ENCODE peak calls at places on chromosomes 5 and 9, in seven cellular contexts. F is Calu3, R is lung, H is HFF-Myc, G is psoas muscle, W is PC-3, S is neural crest cell. E is an unnamed sample.

GRCh38 chr5:178545156-178545555 is 45.0 kb downstream of the COL23A1 start:
- DNase-seq in F (no peak), R (no peak), H (no peak), G (no peak), W (no peak), S (no peak), E (no peak)

GRCh38 chr5:112125910-112126309 is 293.2 kb downstream of the EPB41L4A start:
- DNase-seq in F (no peak), R (no peak), H (peak), G (no peak), W (no peak), S (no peak), E (no peak)

GRCh38 chr9:110049699-110050450 is 158.1 kb downstream of the C9orf152 start:
- DNase-seq in F (peak), R (no peak), H (no peak), G (peak), W (peak), S (peak), E (no peak)

GRCh38 chr5:132479073-132479811 is 11.3 kb downstream of the IRF1 start:
- DNase-seq in F (no peak), R (no peak), H (no peak), G (no peak), W (no peak), S (no peak), E (no peak)

GRCh38 chr5:180116077-180116375 is 44.5 kb upstream of the RNF130 start:
- DNase-seq in F (no peak), R (no peak), H (no peak), G (no peak), W (no peak), S (no peak), E (no peak)

GRCh38 chr5:156693113-156693512 is 157.0 kb upstream of the PPP1R2B start:
- DNase-seq in F (no peak), R (no peak), H (no peak), G (no peak), W (peak), S (no peak), E (no peak)

GRCh38 chr5:72598461-72599433 is 91.5 kb upstream of the ZNF366 start:
- DNase-seq in F (no peak), R (no peak), H (no peak), G (no peak), W (peak), S (no peak), E (peak)

GRCh38 chr9:130986311-130986940 is 22.5 kb upstream of the LAMC3 start:
- DNase-seq in F (no peak), R (no peak), H (no peak), G (no peak), W (no peak), S (no peak), E (no peak)

GRCh38 chr5:78644741-78645300 is 3.8 kb downstream of the LHFPL2 start:
- DNase-seq in F (no peak), R (no peak), H (no peak), G (no peak), W (no peak), S (no peak), E (no peak)

GRCh38 chr5:80667384-80667783 is 12.6 kb upstream of the DHFR start:
- DNase-seq in F (no peak), R (no peak), H (no peak), G (peak), W (no peak), S (no peak), E (no peak)

GRCh38 chr9:87875839-87876545 is 6.7 kb upstream of the SPATA31E1 start:
- DNase-seq in F (no peak), R (no peak), H (no peak), G (no peak), W (no peak), S (no peak), E (no peak)

GRCh38 chr9:123739387-123739786 is 190.5 kb downstream of the DENND1A start:
- DNase-seq in F (no peak), R (no peak), H (no peak), G (no peak), W (no peak), S (no peak), E (no peak)

GRCh38 chr9:15205632-15206243 is 101.3 kb downstream of the TTC39B start:
- DNase-seq in F (no peak), R (no peak), H (no peak), G (no peak), W (no peak), S (no peak), E (no peak)

GRCh38 chr9:33329117-33329563 is 38.8 kb downstream of the NFX1 start:
- DNase-seq in F (peak), R (peak), H (peak), G (peak), W (peak), S (no peak), E (peak)

GRCh38 chr5:171614511-171614910 is 171.1 kb upstream of the SMIM23 start:
- DNase-seq in F (peak), R (no peak), H (no peak), G (no peak), W (no peak), S (no peak), E (no peak)

GRCh38 chr5:74141053-74141452 is 499.5 kb downstream of the ENC1 start:
- DNase-seq in F (no peak), R (no peak), H (no peak), G (no peak), W (peak), S (no peak), E (peak)

GRCh38 chr5:143119301-143119769 is 284.2 kb downstream of the NR3C1 start:
- DNase-seq in F (no peak), R (no peak), H (no peak), G (no peak), W (no peak), S (no peak), E (no peak)

GRCh38 chr5:10502578-10502977 is 60.9 kb downstream of the ROPN1L start:
- DNase-seq in F (no peak), R (no peak), H (no peak), G (no peak), W (no peak), S (no peak), E (no peak)

GRCh38 chr5:176780951-176781350 is 29.4 kb upstream of the UNC5A start:
- DNase-seq in F (no peak), R (no peak), H (no peak), G (no peak), W (no peak), S (no peak), E (no peak)

GRCh38 chr9:69258551-69258950 is 66.5 kb upstream of the ENTREP1 start:
- DNase-seq in F (no peak), R (no peak), H (no peak), G (no peak), W (no peak), S (no peak), E (no peak)

GRCh38 chr5:55363861-55364260 is 56.1 kb downstream of the MTREX start:
- DNase-seq in F (no peak), R (no peak), H (no peak), G (no peak), W (no peak), S (no peak), E (no peak)

GRCh38 chr9:18347381-18348084 is 126.4 kb upstream of the ADAMTSL1 start:
- DNase-seq in F (no peak), R (no peak), H (no peak), G (no peak), W (no peak), S (no peak), E (peak)

GRCh38 chr9:6646028-6646636 is 603 bp upstream of the GLDC start:
- DNase-seq in F (peak), R (no peak), H (no peak), G (no peak), W (peak), S (no peak), E (no peak)

GRCh38 chr9:84271887-84272556 is 68.5 kb downstream of the SLC28A3 start:
- DNase-seq in F (no peak), R (no peak), H (no peak), G (no peak), W (no peak), S (no peak), E (no peak)

GRCh38 chr5:36152324-36153298 is 700 bp downstream of the SKP2 start:
- DNase-seq in F (no peak), R (no peak), H (no peak), G (no peak), W (peak), S (no peak), E (peak)

GRCh38 chr9:5608298-5609254 is 20.3 kb upstream of the RIC1 start:
- DNase-seq in F (peak), R (no peak), H (no peak), G (no peak), W (no peak), S (no peak), E (peak)

GRCh38 chr5:173774212-173774850 is 113.8 kb upstream of the CPEB4 start:
- DNase-seq in F (no peak), R (no peak), H (no peak), G (no peak), W (no peak), S (no peak), E (no peak)

GRCh38 chr9:72977670-72978069 is 24.8 kb upstream of the ALDH1A1 start:
- DNase-seq in F (no peak), R (no peak), H (no peak), G (no peak), W (no peak), S (no peak), E (peak)

GRCh38 chr5:122101636-122102285 is 23.7 kb upstream of the LOX start:
- DNase-seq in F (peak), R (no peak), H (no peak), G (no peak), W (peak), S (no peak), E (peak)

GRCh38 chr5:34053133-34053532 is 10.1 kb upstream of the C1QTNF3 start:
- DNase-seq in F (no peak), R (no peak), H (peak), G (no peak), W (peak), S (no peak), E (peak)

GRCh38 chr5:43000914-43001313 is 39.2 kb downstream of the ANXA2R start:
- DNase-seq in F (peak), R (no peak), H (no peak), G (no peak), W (no peak), S (no peak), E (no peak)

GRCh38 chr9:107708786-107709185 is 219.2 kb upstream of the KLF4 start:
- DNase-seq in F (no peak), R (no peak), H (no peak), G (no peak), W (no peak), S (no peak), E (no peak)

GRCh38 chr9:107706706-107707105 is 217.1 kb upstream of the KLF4 start:
- DNase-seq in F (no peak), R (no peak), H (no peak), G (no peak), W (no peak), S (no peak), E (no peak)

GRCh38 chr9:107707419-107707837 is 217.9 kb upstream of the KLF4 start:
- DNase-seq in F (no peak), R (no peak), H (peak), G (no peak), W (no peak), S (no peak), E (peak)

GRCh38 chr9:107705521-107705920 is 216.0 kb upstream of the KLF4 start:
- DNase-seq in F (no peak), R (no peak), H (no peak), G (no peak), W (no peak), S (no peak), E (no peak)

GRCh38 chr9:107707915-107708441 is 218.4 kb upstream of the KLF4 start:
- DNase-seq in F (no peak), R (no peak), H (peak), G (no peak), W (peak), S (no peak), E (peak)
- TF ChIP-seq CTCF in F (no peak), R (no peak), H (no peak), G (no peak), W (no peak), S (no peak), E (no peak)

GRCh38 chr5:93874491-93874890 is 133.1 kb upstream of the POU5F2 start:
- DNase-seq in F (no peak), R (no peak), H (no peak), G (no peak), W (no peak), S (no peak), E (no peak)

GRCh38 chr5:93870649-93871048 is 129.2 kb upstream of the POU5F2 start:
- DNase-seq in F (peak), R (no peak), H (no peak), G (no peak), W (peak), S (no peak), E (no peak)

GRCh38 chr5:93874080-93874479 is 132.7 kb upstream of the POU5F2 start:
- DNase-seq in F (no peak), R (no peak), H (no peak), G (no peak), W (peak), S (no peak), E (peak)

GRCh38 chr5:93873211-93873736 is 131.9 kb upstream of the POU5F2 start:
- DNase-seq in F (no peak), R (no peak), H (no peak), G (no peak), W (no peak), S (no peak), E (no peak)

DNA sequence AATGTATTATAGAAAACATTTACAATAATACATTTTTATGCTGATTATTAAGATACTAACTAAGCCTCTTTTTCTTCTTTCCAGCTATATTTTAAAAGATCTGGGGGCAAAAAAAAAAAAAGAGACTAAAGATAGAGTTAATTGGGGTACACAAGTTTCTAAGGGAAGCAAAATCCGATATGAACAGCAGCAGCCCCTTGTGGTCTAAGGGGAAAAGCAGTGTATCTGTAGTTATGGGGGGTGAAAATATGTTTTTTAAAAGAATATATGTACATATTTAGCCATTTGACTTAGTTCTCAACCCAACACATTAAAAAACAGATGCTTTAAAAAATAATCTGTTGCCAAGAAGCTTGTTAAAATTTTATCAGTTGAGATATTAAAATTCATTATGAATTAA is 134.3 kb upstream of the POU5F2 start:
- DNase-seq in F (no peak), R (no peak), H (no peak), G (no peak), W (no peak), S (no peak), E (no peak)
- TF ChIP-seq CTCF in F (no peak), R (no peak), H (no peak), G (no peak), W (peak), S (no peak), E (no peak)

DNA sequence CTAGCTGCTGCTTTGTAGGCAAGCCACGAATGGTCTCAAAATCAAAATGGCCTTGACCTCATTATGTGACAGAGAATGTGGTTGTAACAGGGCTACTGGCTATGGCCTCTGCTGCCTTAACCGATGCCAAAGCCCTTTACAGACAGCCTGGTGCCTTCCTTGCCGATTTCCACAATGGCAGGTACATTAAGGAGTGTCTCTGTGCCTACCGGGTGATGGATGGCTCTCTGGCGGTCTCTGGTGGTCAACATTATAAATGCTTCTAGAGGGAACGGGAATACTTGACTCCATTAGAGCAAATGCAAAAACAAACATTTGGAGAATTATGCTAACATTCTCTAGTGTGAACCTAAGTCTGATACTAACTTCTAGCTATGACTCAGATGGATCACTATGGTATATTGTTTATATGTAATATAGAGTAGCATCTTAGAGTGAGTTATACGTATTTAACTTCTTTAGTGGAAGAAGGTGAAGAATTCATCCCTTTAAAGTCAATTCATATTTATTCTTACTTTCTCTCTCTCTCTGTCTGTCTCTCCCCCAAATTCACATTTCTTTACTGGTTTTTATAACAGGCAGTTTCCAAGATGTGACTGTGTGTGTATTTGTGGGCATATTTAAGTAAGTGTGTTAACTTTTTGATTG is 52.5 kb downstream of the RPS23 start:
- DNase-seq in F (peak), R (peak), H (peak), G (no peak), W (peak), S (peak), E (peak)
- TF ChIP-seq CTCF in F (peak), R (peak), H (peak), G (peak), W (peak), S (peak), E (peak)

DNA sequence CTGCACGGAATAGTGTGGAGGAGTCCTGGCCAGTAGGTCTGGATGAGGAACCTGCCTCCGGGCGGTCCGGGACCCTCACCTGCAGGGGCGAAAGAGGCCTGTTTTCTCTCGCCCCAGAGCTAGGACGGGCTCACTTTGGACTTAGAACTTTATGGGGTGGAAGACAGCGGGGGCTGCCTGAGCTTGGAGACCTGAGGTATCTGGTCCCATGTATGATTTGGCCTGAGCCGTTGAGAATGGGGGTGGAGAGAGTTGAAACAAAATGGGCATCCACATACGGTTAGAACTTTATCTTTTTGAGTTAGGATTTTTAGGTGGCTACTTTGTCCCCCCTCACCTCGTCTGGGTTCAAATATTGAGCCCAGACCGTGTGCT is 681 bp upstream of the ETF1 start:
- DNase-seq in F (no peak), R (no peak), H (no peak), G (no peak), W (no peak), S (no peak), E (no peak)
- TF ChIP-seq CTCF in F (no peak), R (no peak), H (no peak), G (no peak), W (no peak), S (no peak), E (no peak)

DNA sequence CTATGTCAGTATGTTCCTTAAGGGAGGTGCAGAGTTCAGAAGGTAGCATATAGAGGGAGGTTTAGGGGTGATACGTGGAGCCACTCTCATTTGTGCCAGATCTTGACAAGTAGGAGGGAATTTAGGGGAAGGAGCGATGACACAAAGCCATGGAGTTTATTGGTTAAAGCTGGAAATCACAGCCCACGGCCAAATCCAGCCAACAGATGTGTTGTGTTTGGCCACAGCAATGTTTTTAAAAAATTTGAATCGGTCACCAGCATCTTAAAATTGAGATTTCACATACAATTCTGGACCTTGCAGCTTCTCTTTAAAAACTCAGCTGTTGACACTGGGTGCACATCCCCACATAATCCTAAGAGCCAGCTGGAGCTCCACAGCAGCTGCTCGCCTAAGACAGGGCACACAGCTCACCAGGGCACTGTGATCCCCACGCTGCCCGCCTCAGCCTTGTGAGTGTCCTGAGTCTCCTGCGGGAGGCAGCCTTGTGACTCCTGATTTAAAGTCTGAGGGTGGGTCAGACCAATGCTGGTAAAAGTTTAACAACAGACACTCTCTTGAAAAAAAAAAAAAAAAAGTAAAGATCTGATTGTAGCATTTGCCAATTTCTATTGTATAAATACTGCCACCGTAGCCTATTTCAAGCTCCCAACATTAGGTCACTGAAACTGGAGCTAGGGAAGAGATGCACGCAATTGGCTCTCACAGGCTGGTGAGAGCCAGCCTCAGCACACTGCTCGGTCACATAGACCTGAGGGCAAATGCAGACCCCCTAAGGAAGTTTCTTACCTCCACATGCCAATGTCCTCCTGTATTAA is 124.9 kb downstream of the HSD17B3 start:
- DNase-seq in F (no peak), R (no peak), H (no peak), G (no peak), W (no peak), S (no peak), E (no peak)
- TF ChIP-seq CTCF in F (no peak), R (no peak), H (no peak), G (no peak), W (no peak), S (no peak), E (no peak)

GRCh38 chr5:169065400-169065799 is 235.5 kb downstream of the SLIT3 start:
- DNase-seq in F (no peak), R (no peak), H (no peak), G (no peak), W (peak), S (no peak), E (no peak)

GRCh38 chr5:169063269-169063919 is 237.5 kb downstream of the SLIT3 start:
- DNase-seq in F (no peak), R (no peak), H (no peak), G (no peak), W (no peak), S (no peak), E (no peak)

GRCh38 chr5:169067641-169068316 is 233.2 kb downstream of the SLIT3 start:
- DNase-seq in F (no peak), R (no peak), H (no peak), G (no peak), W (no peak), S (no peak), E (no peak)

GRCh38 chr5:169064093-169064492 is 236.8 kb downstream of the SLIT3 start:
- DNase-seq in F (no peak), R (peak), H (no peak), G (no peak), W (peak), S (no peak), E (no peak)
- TF ChIP-seq CTCF in F (no peak), R (no peak), H (no peak), G (no peak), W (no peak), S (no peak), E (no peak)

DNA sequence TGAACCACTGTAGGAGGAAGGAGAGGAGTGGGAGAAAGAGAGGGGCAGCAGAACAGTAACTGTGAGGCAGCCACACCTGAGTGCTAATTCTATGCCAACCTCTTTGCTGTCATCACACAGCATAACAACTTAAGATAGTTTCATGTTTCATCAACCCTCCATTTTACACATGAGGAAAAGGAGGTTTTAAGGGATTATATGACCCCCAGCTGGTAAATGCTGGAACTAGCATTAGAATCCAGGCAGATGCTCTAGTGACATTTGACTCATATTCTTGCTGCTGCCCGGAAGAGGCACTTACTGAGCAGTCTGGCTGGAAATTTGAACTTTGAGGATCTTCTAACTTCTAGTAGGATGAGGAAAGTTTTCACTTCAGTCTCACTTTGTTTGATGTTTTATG is 24.1 kb upstream of the VLDLR start:
- DNase-seq in F (no peak), R (no peak), H (no peak), G (no peak), W (no peak), S (no peak), E (no peak)
- TF ChIP-seq CTCF in F (no peak), R (no peak), H (no peak), G (no peak), W (no peak), S (no peak), E (no peak)

GRCh38 chr9:114271556-114272510 is 51.1 kb upstream of the ORM1 start:
- DNase-seq in F (peak), R (no peak), H (no peak), G (peak), W (peak), S (peak), E (peak)
- TF ChIP-seq CTCF in F (no peak), R (no peak), H (peak), G (peak), W (peak), S (peak), E (no peak)